ENCODE peak calls at places on chromosomes 3 and 15, in seven cellular contexts. N is GM10248, E is tibial nerve, L is epithelial cell of esophagus, G is nephron progenitor cell, B is adrenal gland, S is coronary artery. K is an unnamed sample.

GRCh38 chr3:23880703-23881339 is 36.0 kb downstream of the NKIRAS1 start:
- DNase-seq in N (no peak), E (no peak), L (no peak), G (no peak), B (no peak), S (no peak), K (no peak)

GRCh38 chr15:66195621-66196230 is 57.8 kb downstream of the MEGF11 start:
- DNase-seq in N (no peak), E (no peak), L (no peak), G (no peak), B (no peak), S (no peak), K (no peak)

GRCh38 chr15:80988148-80988796 is 1.3 kb downstream of the MESD start:
- DNase-seq in N (no peak), E (no peak), L (no peak), G (no peak), B (no peak), S (no peak), K (no peak)

GRCh38 chr3:168049366-168049974 is 46.3 kb downstream of the GOLIM4 start:
- DNase-seq in N (no peak), E (no peak), L (peak; percentile 43), G (no peak), B (no peak), S (no peak), K (no peak)

GRCh38 chr3:127408684-127409420 is 121.0 kb upstream of the PRR20G start:
- DNase-seq in N (no peak), E (no peak), L (no peak), G (peak; percentile 36), B (no peak), S (peak; percentile 58), K (peak; percentile 62)

GRCh38 chr3:97197830-97198229 is 383.4 kb downstream of the EPHA6 start:
- DNase-seq in N (no peak), E (no peak), L (no peak), G (no peak), B (no peak), S (no peak), K (no peak)

GRCh38 chr15:40302288-40302886 is 5.3 kb downstream of the PLCB2 start:
- DNase-seq in N (no peak), E (no peak), L (no peak), G (no peak), B (no peak), S (no peak), K (no peak)

GRCh38 chr3:13885704-13886010 is 5.8 kb upstream of the WNT7A start:
- DNase-seq in N (no peak), E (no peak), L (no peak), G (no peak), B (no peak), S (no peak), K (no peak)

GRCh38 chr3:55547086-55547666 is 60.1 kb upstream of the WNT5A start:
- DNase-seq in N (no peak), E (no peak), L (no peak), G (no peak), B (no peak), S (no peak), K (no peak)

GRCh38 chr3:55544219-55544618 is 57.1 kb upstream of the WNT5A start:
- DNase-seq in N (no peak), E (no peak), L (no peak), G (no peak), B (no peak), S (no peak), K (no peak)

GRCh38 chr3:55551644-55552043 is 64.5 kb upstream of the WNT5A start:
- DNase-seq in N (no peak), E (no peak), L (no peak), G (no peak), B (no peak), S (no peak), K (no peak)

GRCh38 chr3:55554621-55555020 is 67.5 kb upstream of the WNT5A start:
- DNase-seq in N (no peak), E (no peak), L (no peak), G (no peak), B (no peak), S (no peak), K (no peak)

GRCh38 chr3:55549172-55549571 is 62.1 kb upstream of the WNT5A start:
- DNase-seq in N (no peak), E (no peak), L (no peak), G (no peak), B (no peak), S (no peak), K (no peak)
- TF ChIP-seq CTCF in N (no peak), E (no peak), L (no peak), G (no peak), B (no peak), S (no peak), K (peak; percentile 66)

GRCh38 chr15:99744142-99744541 is 10.9 kb upstream of the LYSMD4 start:
- DNase-seq in N (no peak), E (no peak), L (no peak), G (no peak), B (no peak), S (no peak), K (no peak)
- TF ChIP-seq CTCF in N (no peak), E (no peak), L (no peak), G (no peak), B (no peak), S (no peak), K (peak; percentile 33)

GRCh38 chr3:11651900-11652299 is 8.2 kb upstream of the VGLL4 start:
- DNase-seq in N (peak; percentile 42), E (no peak), L (peak; percentile 31), G (no peak), B (no peak), S (no peak), K (no peak)

GRCh38 chr3:11651477-11651876 is 7.8 kb upstream of the VGLL4 start:
- DNase-seq in N (no peak), E (no peak), L (no peak), G (no peak), B (no peak), S (no peak), K (no peak)

GRCh38 chr3:11655188-11655928 is 11.6 kb upstream of the VGLL4 start:
- DNase-seq in N (peak; percentile 29), E (no peak), L (no peak), G (no peak), B (no peak), S (peak; percentile 58), K (no peak)

GRCh38 chr3:11654166-11654565 is 10.5 kb upstream of the VGLL4 start:
- DNase-seq in N (no peak), E (no peak), L (no peak), G (no peak), B (no peak), S (no peak), K (no peak)

GRCh38 chr3:11653298-11654055 is 9.8 kb upstream of the VGLL4 start:
- DNase-seq in N (no peak), E (no peak), L (no peak), G (no peak), B (no peak), S (no peak), K (no peak)
- TF ChIP-seq CTCF in N (no peak), E (no peak), L (peak; percentile 17), G (no peak), B (no peak), S (no peak), K (no peak)

GRCh38 chr15:57667171-57667924 is 39.2 kb upstream of the POLR2M start:
- DNase-seq in N (no peak), E (no peak), L (peak; percentile 53), G (no peak), B (no peak), S (no peak), K (no peak)
- TF ChIP-seq CTCF in N (no peak), E (peak; percentile 61), L (peak; percentile 63), G (no peak), B (peak; percentile 38), S (no peak), K (peak; percentile 54)

GRCh38 chr3:150508401-150508800 is 37.9 kb downstream of the SERP1 start:
- DNase-seq in N (no peak), E (no peak), L (peak; percentile 43), G (no peak), B (no peak), S (no peak), K (no peak)
- TF ChIP-seq CTCF in N (no peak), E (no peak), L (no peak), G (no peak), B (no peak), S (no peak), K (no peak)

K was measured in type B pancreatic cell.